ENCODE peak calls at places on chromosome 22, in ten cellular contexts. One of them, this sample, is unnamed.

GRCh38 chr22:35921777-35922176 is 106.8 kb downstream of the RBFOX2 start:
- DNase-seq in WERI-Rb-1: peak; percentile 71
- DNase-seq in endothelial cell: peak; percentile 53
- DNase-seq in NCI-H1694: peak; percentile 13
- DNase-seq in dorsolateral prefrontal cortex: no peak
- DNase-seq in kidney tubule cell: peak; percentile 88
- DNase-seq in posterior vena cava: no peak
- DNase-seq in A549: peak; percentile 31
- DNase-seq in anterior cingulate cortex: no peak
- DNase-seq in testis: peak; percentile 73
- DNase-seq in this sample: peak; percentile 79

GRCh38 chr22:24392218-24392931 is 35.0 kb upstream of the ADORA2A start:
- DNase-seq in WERI-Rb-1: no peak
- DNase-seq in endothelial cell: no peak
- DNase-seq in NCI-H1694: no peak
- DNase-seq in dorsolateral prefrontal cortex: no peak
- DNase-seq in kidney tubule cell: no peak
- DNase-seq in posterior vena cava: no peak
- DNase-seq in A549: no peak
- DNase-seq in anterior cingulate cortex: no peak
- DNase-seq in testis: no peak
- DNase-seq in this sample: no peak

GRCh38 chr22:26461188-26461810 is 22.3 kb downstream of the HPS4 start:
- DNase-seq in WERI-Rb-1: peak; percentile 92
- DNase-seq in endothelial cell: peak; percentile 77
- DNase-seq in NCI-H1694: peak; percentile 59
- DNase-seq in dorsolateral prefrontal cortex: peak; percentile 61
- DNase-seq in kidney tubule cell: peak; percentile 55
- DNase-seq in posterior vena cava: no peak
- DNase-seq in A549: peak; percentile 46
- DNase-seq in anterior cingulate cortex: no peak
- DNase-seq in testis: peak; percentile 74
- DNase-seq in this sample: peak; percentile 71

GRCh38 chr22:35882226-35883027 is 146.2 kb downstream of the RBFOX2 start:
- DNase-seq in WERI-Rb-1: no peak
- DNase-seq in endothelial cell: no peak
- DNase-seq in NCI-H1694: no peak
- DNase-seq in dorsolateral prefrontal cortex: no peak
- DNase-seq in kidney tubule cell: no peak
- DNase-seq in posterior vena cava: no peak
- DNase-seq in A549: no peak
- DNase-seq in anterior cingulate cortex: no peak
- DNase-seq in testis: no peak
- DNase-seq in this sample: no peak

GRCh38 chr22:20111045-20111688 is 4.7 kb upstream of the RANBP1 start:
- DNase-seq in WERI-Rb-1: peak; percentile 58
- DNase-seq in endothelial cell: no peak
- DNase-seq in NCI-H1694: no peak
- DNase-seq in dorsolateral prefrontal cortex: no peak
- DNase-seq in kidney tubule cell: peak; percentile 31
- DNase-seq in posterior vena cava: no peak
- DNase-seq in A549: peak; percentile 54
- DNase-seq in anterior cingulate cortex: no peak
- DNase-seq in testis: no peak
- DNase-seq in this sample: no peak

GRCh38 chr22:40310081-40310770 is 36.1 kb upstream of the ADSL start:
- DNase-seq in WERI-Rb-1: no peak
- DNase-seq in endothelial cell: no peak
- DNase-seq in NCI-H1694: no peak
- DNase-seq in dorsolateral prefrontal cortex: no peak
- DNase-seq in kidney tubule cell: no peak
- DNase-seq in posterior vena cava: no peak
- DNase-seq in A549: no peak
- DNase-seq in anterior cingulate cortex: no peak
- DNase-seq in testis: no peak
- DNase-seq in this sample: no peak

GRCh38 chr22:44293034-44293433 is 19.7 kb downstream of the SHISAL1 start:
- DNase-seq in WERI-Rb-1: no peak
- DNase-seq in endothelial cell: no peak
- DNase-seq in NCI-H1694: no peak
- DNase-seq in dorsolateral prefrontal cortex: no peak
- DNase-seq in kidney tubule cell: no peak
- DNase-seq in posterior vena cava: no peak
- DNase-seq in A549: no peak
- DNase-seq in anterior cingulate cortex: no peak
- DNase-seq in testis: no peak
- DNase-seq in this sample: no peak

GRCh38 chr22:20080776-20081654 is 974 bp downstream of the DGCR8 start:
- DNase-seq in WERI-Rb-1: peak; percentile 20
- DNase-seq in endothelial cell: peak; percentile 45
- DNase-seq in NCI-H1694: no peak
- DNase-seq in dorsolateral prefrontal cortex: no peak
- DNase-seq in kidney tubule cell: peak; percentile 74
- DNase-seq in posterior vena cava: no peak
- DNase-seq in A549: peak; percentile 5
- DNase-seq in anterior cingulate cortex: no peak
- DNase-seq in testis: peak; percentile 29
- DNase-seq in this sample: peak; percentile 30

GRCh38 chr22:36065462-36065774 is 36.8 kb upstream of the RBFOX2 start:
- DNase-seq in WERI-Rb-1: no peak
- DNase-seq in endothelial cell: no peak
- DNase-seq in NCI-H1694: no peak
- DNase-seq in dorsolateral prefrontal cortex: peak; percentile 43
- DNase-seq in kidney tubule cell: no peak
- DNase-seq in posterior vena cava: no peak
- DNase-seq in A549: no peak
- DNase-seq in anterior cingulate cortex: no peak
- DNase-seq in testis: no peak
- DNase-seq in this sample: no peak

GRCh38 chr22:44438056-44438455 is 60.0 kb downstream of the RTL6 start:
- DNase-seq in WERI-Rb-1: peak; percentile 53
- DNase-seq in endothelial cell: no peak
- DNase-seq in NCI-H1694: no peak
- DNase-seq in dorsolateral prefrontal cortex: no peak
- DNase-seq in kidney tubule cell: no peak
- DNase-seq in posterior vena cava: peak; percentile 65
- DNase-seq in A549: no peak
- DNase-seq in anterior cingulate cortex: no peak
- DNase-seq in testis: no peak
- DNase-seq in this sample: no peak

GRCh38 chr22:35039625-35040024 is 26.3 kb upstream of the ISX start:
- DNase-seq in WERI-Rb-1: no peak
- DNase-seq in endothelial cell: no peak
- DNase-seq in NCI-H1694: no peak
- DNase-seq in dorsolateral prefrontal cortex: no peak
- DNase-seq in kidney tubule cell: peak; percentile 60
- DNase-seq in posterior vena cava: no peak
- DNase-seq in A549: no peak
- DNase-seq in anterior cingulate cortex: no peak
- DNase-seq in testis: no peak
- DNase-seq in this sample: no peak

GRCh38 chr22:24176630-24177029 is 4.7 kb upstream of the SUSD2 start:
- DNase-seq in WERI-Rb-1: no peak
- DNase-seq in endothelial cell: no peak
- DNase-seq in NCI-H1694: no peak
- DNase-seq in dorsolateral prefrontal cortex: no peak
- DNase-seq in kidney tubule cell: no peak
- DNase-seq in posterior vena cava: no peak
- DNase-seq in A549: no peak
- DNase-seq in anterior cingulate cortex: no peak
- DNase-seq in testis: no peak
- DNase-seq in this sample: no peak

GRCh38 chr22:21650823-21651520 is 8.9 kb downstream of the SDF2L1 start:
- DNase-seq in WERI-Rb-1: peak; percentile 24
- DNase-seq in endothelial cell: no peak
- DNase-seq in NCI-H1694: peak; percentile 48
- DNase-seq in dorsolateral prefrontal cortex: no peak
- DNase-seq in kidney tubule cell: no peak
- DNase-seq in posterior vena cava: no peak
- DNase-seq in A549: no peak
- DNase-seq in anterior cingulate cortex: no peak
- DNase-seq in testis: no peak
- DNase-seq in this sample: no peak

GRCh38 chr22:21753374-21754111 is 17.9 kb upstream of the YPEL1 start:
- DNase-seq in WERI-Rb-1: no peak
- DNase-seq in endothelial cell: no peak
- DNase-seq in NCI-H1694: no peak
- DNase-seq in dorsolateral prefrontal cortex: no peak
- DNase-seq in kidney tubule cell: no peak
- DNase-seq in posterior vena cava: no peak
- DNase-seq in A549: no peak
- DNase-seq in anterior cingulate cortex: no peak
- DNase-seq in testis: no peak
- DNase-seq in this sample: no peak

GRCh38 chr22:48754611-48755331 is 1072.9 kb downstream of the BRD1 start:
- DNase-seq in WERI-Rb-1: no peak
- DNase-seq in endothelial cell: no peak
- DNase-seq in NCI-H1694: no peak
- DNase-seq in dorsolateral prefrontal cortex: no peak
- DNase-seq in kidney tubule cell: no peak
- DNase-seq in posterior vena cava: peak; percentile 70
- DNase-seq in A549: no peak
- DNase-seq in anterior cingulate cortex: no peak
- DNase-seq in testis: peak; percentile 7
- DNase-seq in this sample: no peak

GRCh38 chr22:28909375-28909774 is 26.0 kb downstream of the ZNRF3 start:
- DNase-seq in WERI-Rb-1: no peak
- DNase-seq in endothelial cell: no peak
- DNase-seq in NCI-H1694: no peak
- DNase-seq in dorsolateral prefrontal cortex: no peak
- DNase-seq in kidney tubule cell: no peak
- DNase-seq in posterior vena cava: no peak
- DNase-seq in A549: no peak
- DNase-seq in anterior cingulate cortex: no peak
- DNase-seq in testis: peak; percentile 75
- DNase-seq in this sample: peak; percentile 40

GRCh38 chr22:26786398-26786797 is 129.0 kb downstream of the MIAT start:
- DNase-seq in WERI-Rb-1: no peak
- DNase-seq in endothelial cell: no peak
- DNase-seq in NCI-H1694: no peak
- DNase-seq in dorsolateral prefrontal cortex: no peak
- DNase-seq in kidney tubule cell: no peak
- DNase-seq in posterior vena cava: no peak
- DNase-seq in A549: no peak
- DNase-seq in anterior cingulate cortex: no peak
- DNase-seq in testis: no peak
- DNase-seq in this sample: no peak

GRCh38 chr22:35978889-35979288 is 49.7 kb downstream of the RBFOX2 start:
- DNase-seq in WERI-Rb-1: no peak
- DNase-seq in endothelial cell: no peak
- DNase-seq in NCI-H1694: no peak
- DNase-seq in dorsolateral prefrontal cortex: no peak
- DNase-seq in kidney tubule cell: no peak
- DNase-seq in posterior vena cava: no peak
- DNase-seq in A549: no peak
- DNase-seq in anterior cingulate cortex: no peak
- DNase-seq in testis: no peak
- DNase-seq in this sample: no peak

GRCh38 chr22:26631282-26631681 is 9.5 kb downstream of the CRYBA4 start:
- DNase-seq in WERI-Rb-1: no peak
- DNase-seq in endothelial cell: no peak
- DNase-seq in NCI-H1694: no peak
- DNase-seq in dorsolateral prefrontal cortex: no peak
- DNase-seq in kidney tubule cell: no peak
- DNase-seq in posterior vena cava: no peak
- DNase-seq in A549: no peak
- DNase-seq in anterior cingulate cortex: no peak
- DNase-seq in testis: no peak
- DNase-seq in this sample: no peak

GRCh38 chr22:44889233-44889878 is 120.4 kb downstream of the PHF21B start:
- DNase-seq in WERI-Rb-1: no peak
- DNase-seq in endothelial cell: no peak
- DNase-seq in NCI-H1694: no peak
- DNase-seq in dorsolateral prefrontal cortex: peak; percentile 30
- DNase-seq in kidney tubule cell: no peak
- DNase-seq in posterior vena cava: peak; percentile 64
- DNase-seq in A549: no peak
- DNase-seq in anterior cingulate cortex: no peak
- DNase-seq in testis: no peak
- DNase-seq in this sample: no peak

GRCh38 chr22:29801796-29802195 is 34.6 kb downstream of the UQCR10 start:
- DNase-seq in WERI-Rb-1: peak; percentile 19
- DNase-seq in endothelial cell: no peak
- DNase-seq in NCI-H1694: no peak
- DNase-seq in dorsolateral prefrontal cortex: no peak
- DNase-seq in kidney tubule cell: no peak
- DNase-seq in posterior vena cava: no peak
- DNase-seq in A549: no peak
- DNase-seq in anterior cingulate cortex: no peak
- DNase-seq in testis: no peak
- DNase-seq in this sample: no peak

GRCh38 chr22:34847072-34847471 is 218.9 kb upstream of the ISX start:
- DNase-seq in WERI-Rb-1: no peak
- DNase-seq in endothelial cell: no peak
- DNase-seq in NCI-H1694: no peak
- DNase-seq in dorsolateral prefrontal cortex: no peak
- DNase-seq in kidney tubule cell: peak; percentile 92
- DNase-seq in posterior vena cava: no peak
- DNase-seq in A549: no peak
- DNase-seq in anterior cingulate cortex: no peak
- DNase-seq in testis: no peak
- DNase-seq in this sample: no peak

GRCh38 chr22:32926600-32926999 is 125.1 kb downstream of the TIMP3 start:
- DNase-seq in WERI-Rb-1: peak; percentile 45
- DNase-seq in endothelial cell: peak; percentile 45
- DNase-seq in NCI-H1694: no peak
- DNase-seq in dorsolateral prefrontal cortex: no peak
- DNase-seq in kidney tubule cell: peak; percentile 56
- DNase-seq in posterior vena cava: no peak
- DNase-seq in A549: peak; percentile 3
- DNase-seq in anterior cingulate cortex: no peak
- DNase-seq in testis: no peak
- DNase-seq in this sample: peak; percentile 34

GRCh38 chr22:44404341-44405020 is 91.7 kb upstream of the SHISAL1 start:
- DNase-seq in WERI-Rb-1: peak; percentile 2
- DNase-seq in endothelial cell: no peak
- DNase-seq in NCI-H1694: no peak
- DNase-seq in dorsolateral prefrontal cortex: peak; percentile 7
- DNase-seq in kidney tubule cell: no peak
- DNase-seq in posterior vena cava: peak; percentile 29
- DNase-seq in A549: no peak
- DNase-seq in anterior cingulate cortex: no peak
- DNase-seq in testis: no peak
- DNase-seq in this sample: no peak

GRCh38 chr22:47266329-47266728 is 503.9 kb downstream of the TBC1D22A start:
- DNase-seq in WERI-Rb-1: no peak
- DNase-seq in endothelial cell: no peak
- DNase-seq in NCI-H1694: no peak
- DNase-seq in dorsolateral prefrontal cortex: no peak
- DNase-seq in kidney tubule cell: no peak
- DNase-seq in posterior vena cava: no peak
- DNase-seq in A549: no peak
- DNase-seq in anterior cingulate cortex: no peak
- DNase-seq in testis: no peak
- DNase-seq in this sample: no peak

This sample was measured in Calu3.